ENCODE peak calls at places on chromosomes 12 and 14, in seven cellular contexts. One of them, this sample, is unnamed.

GRCh38 chr12:65566776-65567175 is 257.5 kb upstream of the HMGA2 start:
- DNase-seq in CD8-positive, alpha-beta T cell: no peak
- DNase-seq in upper lobe of right lung: no peak
- DNase-seq in tibial artery: no peak
- DNase-seq in neural progenitor cell: no peak
- DNase-seq in GM13977: no peak
- DNase-seq in GM13976: no peak
- DNase-seq in this sample: no peak

GRCh38 chr12:12398026-12398859 is 41.4 kb downstream of the BORCS5 start:
- DNase-seq in CD8-positive, alpha-beta T cell: no peak
- DNase-seq in upper lobe of right lung: peak
- DNase-seq in tibial artery: peak
- DNase-seq in neural progenitor cell: no peak
- DNase-seq in GM13977: no peak
- DNase-seq in GM13976: no peak
- DNase-seq in this sample: no peak

GRCh38 chr14:61923348-61923747 is 161.1 kb downstream of the SNAPC1 start:
- DNase-seq in CD8-positive, alpha-beta T cell: no peak
- DNase-seq in upper lobe of right lung: no peak
- DNase-seq in tibial artery: no peak
- DNase-seq in neural progenitor cell: no peak
- DNase-seq in GM13977: no peak
- DNase-seq in GM13976: no peak
- DNase-seq in this sample: no peak

GRCh38 chr14:90599339-90599738 is 202.5 kb downstream of the CALM1 start:
- DNase-seq in CD8-positive, alpha-beta T cell: no peak
- DNase-seq in upper lobe of right lung: no peak
- DNase-seq in tibial artery: no peak
- DNase-seq in neural progenitor cell: no peak
- DNase-seq in GM13977: no peak
- DNase-seq in GM13976: no peak
- DNase-seq in this sample: no peak

GRCh38 chr12:87661770-87662402 is 367.3 kb downstream of the C12orf50 start:
- DNase-seq in CD8-positive, alpha-beta T cell: no peak
- DNase-seq in upper lobe of right lung: no peak
- DNase-seq in tibial artery: no peak
- DNase-seq in neural progenitor cell: no peak
- DNase-seq in GM13977: no peak
- DNase-seq in GM13976: no peak
- DNase-seq in this sample: no peak

GRCh38 chr12:99732121-99732520 is 84.6 kb downstream of the GARIN6 start:
- DNase-seq in CD8-positive, alpha-beta T cell: no peak
- DNase-seq in upper lobe of right lung: no peak
- DNase-seq in tibial artery: no peak
- DNase-seq in neural progenitor cell: no peak
- DNase-seq in GM13977: no peak
- DNase-seq in GM13976: no peak
- DNase-seq in this sample: no peak

GRCh38 chr12:78149459-78149858 is 318.8 kb downstream of the NAV3 start:
- DNase-seq in CD8-positive, alpha-beta T cell: no peak
- DNase-seq in upper lobe of right lung: no peak
- DNase-seq in tibial artery: no peak
- DNase-seq in neural progenitor cell: no peak
- DNase-seq in GM13977: no peak
- DNase-seq in GM13976: no peak
- DNase-seq in this sample: no peak

GRCh38 chr12:101795013-101795412 is 35.7 kb downstream of the GNPTAB start:
- DNase-seq in CD8-positive, alpha-beta T cell: no peak
- DNase-seq in upper lobe of right lung: no peak
- DNase-seq in tibial artery: no peak
- DNase-seq in neural progenitor cell: no peak
- DNase-seq in GM13977: no peak
- DNase-seq in GM13976: no peak
- DNase-seq in this sample: no peak

GRCh38 chr12:10409387-10409786 is at the start of gene KLRC4:
- DNase-seq in CD8-positive, alpha-beta T cell: no peak
- DNase-seq in upper lobe of right lung: no peak
- DNase-seq in tibial artery: no peak
- DNase-seq in neural progenitor cell: no peak
- DNase-seq in GM13977: no peak
- DNase-seq in GM13976: no peak
- DNase-seq in this sample: no peak

GRCh38 chr14:52069617-52070431 is 965 bp upstream of the NID2 start:
- DNase-seq in CD8-positive, alpha-beta T cell: no peak
- DNase-seq in upper lobe of right lung: no peak
- DNase-seq in tibial artery: no peak
- DNase-seq in neural progenitor cell: peak
- DNase-seq in GM13977: no peak
- DNase-seq in GM13976: peak
- DNase-seq in this sample: no peak

GRCh38 chr12:6374781-6375150 is 597 bp downstream of the SCNN1A start:
- DNase-seq in CD8-positive, alpha-beta T cell: no peak
- DNase-seq in upper lobe of right lung: no peak
- DNase-seq in tibial artery: no peak
- DNase-seq in neural progenitor cell: no peak
- DNase-seq in GM13977: no peak
- DNase-seq in GM13976: no peak
- DNase-seq in this sample: no peak

GRCh38 chr12:106163712-106164111 is 25.0 kb upstream of the NUAK1 start:
- DNase-seq in CD8-positive, alpha-beta T cell: no peak
- DNase-seq in upper lobe of right lung: no peak
- DNase-seq in tibial artery: no peak
- DNase-seq in neural progenitor cell: no peak
- DNase-seq in GM13977: no peak
- DNase-seq in GM13976: no peak
- DNase-seq in this sample: no peak

GRCh38 chr14:55092326-55092725 is 36.7 kb upstream of the LGALS3 start:
- DNase-seq in CD8-positive, alpha-beta T cell: no peak
- DNase-seq in upper lobe of right lung: no peak
- DNase-seq in tibial artery: no peak
- DNase-seq in neural progenitor cell: no peak
- DNase-seq in GM13977: no peak
- DNase-seq in GM13976: no peak
- DNase-seq in this sample: no peak

GRCh38 chr12:113069149-113069548 is 12.6 kb downstream of the DTX1 start:
- DNase-seq in CD8-positive, alpha-beta T cell: no peak
- DNase-seq in upper lobe of right lung: peak
- DNase-seq in tibial artery: no peak
- DNase-seq in neural progenitor cell: no peak
- DNase-seq in GM13977: no peak
- DNase-seq in GM13976: no peak
- DNase-seq in this sample: no peak

GRCh38 chr12:98449601-98450000 is 65.8 kb upstream of the TMPO start:
- DNase-seq in CD8-positive, alpha-beta T cell: no peak
- DNase-seq in upper lobe of right lung: no peak
- DNase-seq in tibial artery: no peak
- DNase-seq in neural progenitor cell: no peak
- DNase-seq in GM13977: no peak
- DNase-seq in GM13976: no peak
- DNase-seq in this sample: no peak

GRCh38 chr12:17588968-17589367 is 501.0 kb downstream of the RERGL start:
- DNase-seq in CD8-positive, alpha-beta T cell: no peak
- DNase-seq in upper lobe of right lung: no peak
- DNase-seq in tibial artery: no peak
- DNase-seq in neural progenitor cell: peak
- DNase-seq in GM13977: no peak
- DNase-seq in GM13976: no peak
- DNase-seq in this sample: no peak

GRCh38 chr14:92484132-92484823 is 29.3 kb upstream of the RIN3 start:
- DNase-seq in CD8-positive, alpha-beta T cell: no peak
- DNase-seq in upper lobe of right lung: no peak
- DNase-seq in tibial artery: no peak
- DNase-seq in neural progenitor cell: no peak
- DNase-seq in GM13977: no peak
- DNase-seq in GM13976: no peak
- DNase-seq in this sample: no peak

GRCh38 chr14:92482621-92483319 is 30.8 kb upstream of the RIN3 start:
- DNase-seq in CD8-positive, alpha-beta T cell: peak
- DNase-seq in upper lobe of right lung: no peak
- DNase-seq in tibial artery: no peak
- DNase-seq in neural progenitor cell: no peak
- DNase-seq in GM13977: no peak
- DNase-seq in GM13976: no peak
- DNase-seq in this sample: no peak

GRCh38 chr14:92480856-92481255 is 32.7 kb upstream of the RIN3 start:
- DNase-seq in CD8-positive, alpha-beta T cell: peak
- DNase-seq in upper lobe of right lung: no peak
- DNase-seq in tibial artery: no peak
- DNase-seq in neural progenitor cell: no peak
- DNase-seq in GM13977: no peak
- DNase-seq in GM13976: no peak
- DNase-seq in this sample: no peak

GRCh38 chr14:92481811-92482559 is 31.6 kb upstream of the RIN3 start:
- DNase-seq in CD8-positive, alpha-beta T cell: no peak
- DNase-seq in upper lobe of right lung: no peak
- DNase-seq in tibial artery: no peak
- DNase-seq in neural progenitor cell: no peak
- DNase-seq in GM13977: no peak
- DNase-seq in GM13976: no peak
- DNase-seq in this sample: no peak

GRCh38 chr14:92481386-92481785 is 32.2 kb upstream of the RIN3 start:
- DNase-seq in CD8-positive, alpha-beta T cell: no peak
- DNase-seq in upper lobe of right lung: no peak
- DNase-seq in tibial artery: no peak
- DNase-seq in neural progenitor cell: no peak
- DNase-seq in GM13977: no peak
- DNase-seq in GM13976: no peak
- DNase-seq in this sample: no peak
- TF ChIP-seq CTCF in CD8-positive, alpha-beta T cell: no peak
- TF ChIP-seq CTCF in upper lobe of right lung: peak
- TF ChIP-seq CTCF in tibial artery: no peak
- TF ChIP-seq CTCF in neural progenitor cell: no peak
- TF ChIP-seq CTCF in GM13977: no peak
- TF ChIP-seq CTCF in GM13976: no peak
- TF ChIP-seq CTCF in this sample: peak

DNA sequence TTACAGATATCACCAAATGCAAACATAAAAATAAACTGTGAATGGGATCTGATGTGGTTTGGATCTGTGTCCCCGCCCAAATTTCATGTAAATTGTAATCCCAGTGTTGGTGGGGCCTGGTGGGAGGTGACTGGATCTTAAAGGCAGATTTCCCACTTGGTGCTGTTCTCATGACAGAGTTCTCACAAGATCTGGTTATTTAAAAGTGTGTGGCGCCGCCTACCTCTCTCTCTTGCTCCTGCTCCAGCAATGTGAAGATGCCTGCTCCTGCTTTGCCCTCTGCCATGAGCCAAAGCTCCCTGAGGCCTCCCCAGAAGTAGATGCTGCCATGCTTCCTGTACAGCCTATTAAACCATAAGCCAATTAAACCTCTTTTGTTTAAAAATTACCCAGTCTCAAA is 47.8 kb downstream of the SLC25A21 start:
- DNase-seq in CD8-positive, alpha-beta T cell: no peak
- DNase-seq in upper lobe of right lung: no peak
- DNase-seq in tibial artery: no peak
- DNase-seq in neural progenitor cell: peak
- DNase-seq in GM13977: no peak
- DNase-seq in GM13976: no peak
- DNase-seq in this sample: no peak
- TF ChIP-seq CTCF in CD8-positive, alpha-beta T cell: no peak
- TF ChIP-seq CTCF in upper lobe of right lung: no peak
- TF ChIP-seq CTCF in tibial artery: no peak
- TF ChIP-seq CTCF in neural progenitor cell: peak
- TF ChIP-seq CTCF in GM13977: no peak
- TF ChIP-seq CTCF in GM13976: no peak
- TF ChIP-seq CTCF in this sample: peak

DNA sequence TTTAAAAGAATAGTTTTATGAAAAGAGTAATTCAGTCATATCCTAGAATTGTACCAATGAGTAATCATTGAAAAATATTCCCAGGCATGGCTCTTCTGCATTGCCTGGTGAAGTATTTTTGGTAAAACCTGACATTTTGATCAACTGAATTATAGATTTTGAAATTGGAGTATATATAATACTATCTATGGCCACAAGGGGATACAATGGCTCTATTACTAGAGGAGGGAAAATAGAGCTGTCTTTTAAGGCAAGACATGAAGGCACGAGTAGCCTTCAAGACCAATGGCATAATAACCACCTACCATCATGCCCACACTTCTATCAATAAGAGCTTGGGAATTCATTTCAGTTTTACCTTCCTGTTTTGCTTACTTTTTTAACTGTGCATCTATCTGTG is 1241.4 kb upstream of the TMEM132C start:
- DNase-seq in CD8-positive, alpha-beta T cell: no peak
- DNase-seq in upper lobe of right lung: no peak
- DNase-seq in tibial artery: no peak
- DNase-seq in neural progenitor cell: no peak
- DNase-seq in GM13977: no peak
- DNase-seq in GM13976: no peak
- DNase-seq in this sample: no peak
- TF ChIP-seq CTCF in CD8-positive, alpha-beta T cell: no peak
- TF ChIP-seq CTCF in upper lobe of right lung: peak
- TF ChIP-seq CTCF in tibial artery: no peak
- TF ChIP-seq CTCF in neural progenitor cell: no peak
- TF ChIP-seq CTCF in GM13977: peak
- TF ChIP-seq CTCF in GM13976: no peak
- TF ChIP-seq CTCF in this sample: no peak

GRCh38 chr14:105857223-105857815 is 330.9 kb downstream of the TMEM121 start:
- DNase-seq in CD8-positive, alpha-beta T cell: peak
- DNase-seq in upper lobe of right lung: peak
- DNase-seq in tibial artery: no peak
- DNase-seq in neural progenitor cell: no peak
- DNase-seq in GM13977: no peak
- DNase-seq in GM13976: peak
- DNase-seq in this sample: peak
- TF ChIP-seq CTCF in CD8-positive, alpha-beta T cell: no peak
- TF ChIP-seq CTCF in upper lobe of right lung: no peak
- TF ChIP-seq CTCF in tibial artery: no peak
- TF ChIP-seq CTCF in neural progenitor cell: no peak
- TF ChIP-seq CTCF in GM13977: no peak
- TF ChIP-seq CTCF in GM13976: no peak
- TF ChIP-seq CTCF in this sample: no peak

GRCh38 chr14:58884442-58884841 is 246.7 kb downstream of the DACT1 start:
- DNase-seq in CD8-positive, alpha-beta T cell: no peak
- DNase-seq in upper lobe of right lung: no peak
- DNase-seq in tibial artery: no peak
- DNase-seq in neural progenitor cell: no peak
- DNase-seq in GM13977: no peak
- DNase-seq in GM13976: no peak
- DNase-seq in this sample: no peak
- TF ChIP-seq CTCF in CD8-positive, alpha-beta T cell: no peak
- TF ChIP-seq CTCF in upper lobe of right lung: peak
- TF ChIP-seq CTCF in tibial artery: no peak
- TF ChIP-seq CTCF in neural progenitor cell: peak
- TF ChIP-seq CTCF in GM13977: peak
- TF ChIP-seq CTCF in GM13976: peak
- TF ChIP-seq CTCF in this sample: peak

This sample was measured in chondrocyte.